ENCODE peak calls at places on chromosomes 11 and 22, in nine cellular contexts. One of them, this sample, is unnamed.

GRCh38 chr11:21774212-21774611 is 418.7 kb upstream of the ANO5 start:
- DNase-seq in AG10803: no peak
- DNase-seq in natural killer cell: no peak
- DNase-seq in tibial nerve: no peak
- DNase-seq in psoas muscle: peak; percentile 31
- DNase-seq in lower leg skin: no peak
- DNase-seq in epithelial cell of esophagus: no peak
- DNase-seq in esophagus squamous epithelium: no peak
- DNase-seq in CD4-positive, alpha-beta T cell: no peak
- DNase-seq in this sample: no peak

GRCh38 chr22:22569218-22569617 is 10.2 kb upstream of the PRAME start:
- DNase-seq in AG10803: no peak
- DNase-seq in natural killer cell: no peak
- DNase-seq in tibial nerve: no peak
- DNase-seq in psoas muscle: no peak
- DNase-seq in lower leg skin: no peak
- DNase-seq in epithelial cell of esophagus: no peak
- DNase-seq in esophagus squamous epithelium: no peak
- DNase-seq in CD4-positive, alpha-beta T cell: no peak
- DNase-seq in this sample: no peak

GRCh38 chr11:121035169-121035755 is 11.4 kb downstream of the TBCEL start:
- DNase-seq in AG10803: peak; percentile 37
- DNase-seq in natural killer cell: no peak
- DNase-seq in tibial nerve: no peak
- DNase-seq in psoas muscle: no peak
- DNase-seq in lower leg skin: no peak
- DNase-seq in epithelial cell of esophagus: no peak
- DNase-seq in esophagus squamous epithelium: no peak
- DNase-seq in CD4-positive, alpha-beta T cell: no peak
- DNase-seq in this sample: no peak

GRCh38 chr11:11171285-11171684 is 181.8 kb downstream of the CSNK2A3 start:
- DNase-seq in AG10803: no peak
- DNase-seq in natural killer cell: no peak
- DNase-seq in tibial nerve: no peak
- DNase-seq in psoas muscle: no peak
- DNase-seq in lower leg skin: no peak
- DNase-seq in epithelial cell of esophagus: no peak
- DNase-seq in esophagus squamous epithelium: no peak
- DNase-seq in CD4-positive, alpha-beta T cell: no peak
- DNase-seq in this sample: no peak

GRCh38 chr11:69074375-69074774 is 25.6 kb downstream of the TPCN2 start:
- DNase-seq in AG10803: no peak
- DNase-seq in natural killer cell: no peak
- DNase-seq in tibial nerve: no peak
- DNase-seq in psoas muscle: no peak
- DNase-seq in lower leg skin: no peak
- DNase-seq in epithelial cell of esophagus: no peak
- DNase-seq in esophagus squamous epithelium: no peak
- DNase-seq in CD4-positive, alpha-beta T cell: no peak
- DNase-seq in this sample: no peak

GRCh38 chr22:49527611-49528419 is 299.9 kb downstream of the BRD1 start:
- DNase-seq in AG10803: no peak
- DNase-seq in natural killer cell: no peak
- DNase-seq in tibial nerve: no peak
- DNase-seq in psoas muscle: no peak
- DNase-seq in lower leg skin: no peak
- DNase-seq in epithelial cell of esophagus: no peak
- DNase-seq in esophagus squamous epithelium: no peak
- DNase-seq in CD4-positive, alpha-beta T cell: no peak
- DNase-seq in this sample: no peak

GRCh38 chr11:73194593-73194992 is 23.5 kb upstream of the P2RY2 start:
- DNase-seq in AG10803: no peak
- DNase-seq in natural killer cell: no peak
- DNase-seq in tibial nerve: no peak
- DNase-seq in psoas muscle: no peak
- DNase-seq in lower leg skin: peak; percentile 62
- DNase-seq in epithelial cell of esophagus: peak; percentile 93
- DNase-seq in esophagus squamous epithelium: no peak
- DNase-seq in CD4-positive, alpha-beta T cell: no peak
- DNase-seq in this sample: no peak

GRCh38 chr11:61054513-61054912 is 47.8 kb upstream of the CD5 start:
- DNase-seq in AG10803: no peak
- DNase-seq in natural killer cell: no peak
- DNase-seq in tibial nerve: no peak
- DNase-seq in psoas muscle: no peak
- DNase-seq in lower leg skin: no peak
- DNase-seq in epithelial cell of esophagus: no peak
- DNase-seq in esophagus squamous epithelium: no peak
- DNase-seq in CD4-positive, alpha-beta T cell: no peak
- DNase-seq in this sample: no peak

GRCh38 chr11:34029176-34029575 is 22.4 kb upstream of the CAPRIN1 start:
- DNase-seq in AG10803: no peak
- DNase-seq in natural killer cell: no peak
- DNase-seq in tibial nerve: no peak
- DNase-seq in psoas muscle: no peak
- DNase-seq in lower leg skin: peak; percentile 51
- DNase-seq in epithelial cell of esophagus: peak; percentile 22
- DNase-seq in esophagus squamous epithelium: no peak
- DNase-seq in CD4-positive, alpha-beta T cell: no peak
- DNase-seq in this sample: no peak

GRCh38 chr11:43830928-43831440 is 49.6 kb upstream of the ALKBH3 start:
- DNase-seq in AG10803: peak; percentile 99
- DNase-seq in natural killer cell: no peak
- DNase-seq in tibial nerve: no peak
- DNase-seq in psoas muscle: peak; percentile 30
- DNase-seq in lower leg skin: no peak
- DNase-seq in epithelial cell of esophagus: peak; percentile 99
- DNase-seq in esophagus squamous epithelium: no peak
- DNase-seq in CD4-positive, alpha-beta T cell: no peak
- DNase-seq in this sample: peak; percentile 55

GRCh38 chr11:17352925-17353227 is 1.3 kb downstream of the NCR3LG1 start:
- DNase-seq in AG10803: peak; percentile 31
- DNase-seq in natural killer cell: peak; percentile 36
- DNase-seq in tibial nerve: no peak
- DNase-seq in psoas muscle: peak; percentile 37
- DNase-seq in lower leg skin: peak; percentile 23
- DNase-seq in epithelial cell of esophagus: peak; percentile 49
- DNase-seq in esophagus squamous epithelium: no peak
- DNase-seq in CD4-positive, alpha-beta T cell: no peak
- DNase-seq in this sample: no peak

GRCh38 chr11:14242198-14242597 is 116.8 kb downstream of the RRAS2 start:
- DNase-seq in AG10803: no peak
- DNase-seq in natural killer cell: no peak
- DNase-seq in tibial nerve: no peak
- DNase-seq in psoas muscle: no peak
- DNase-seq in lower leg skin: no peak
- DNase-seq in epithelial cell of esophagus: no peak
- DNase-seq in esophagus squamous epithelium: no peak
- DNase-seq in CD4-positive, alpha-beta T cell: no peak
- DNase-seq in this sample: no peak

GRCh38 chr11:117303101-117303500 is 12.0 kb downstream of the BACE1-AS start:
- DNase-seq in AG10803: no peak
- DNase-seq in natural killer cell: no peak
- DNase-seq in tibial nerve: no peak
- DNase-seq in psoas muscle: no peak
- DNase-seq in lower leg skin: no peak
- DNase-seq in epithelial cell of esophagus: no peak
- DNase-seq in esophagus squamous epithelium: no peak
- DNase-seq in CD4-positive, alpha-beta T cell: no peak
- DNase-seq in this sample: no peak

GRCh38 chr11:65859812-65860277 is 388 bp upstream of the MUS81 start:
- DNase-seq in AG10803: no peak
- DNase-seq in natural killer cell: no peak
- DNase-seq in tibial nerve: no peak
- DNase-seq in psoas muscle: no peak
- DNase-seq in lower leg skin: no peak
- DNase-seq in epithelial cell of esophagus: no peak
- DNase-seq in esophagus squamous epithelium: no peak
- DNase-seq in CD4-positive, alpha-beta T cell: no peak
- DNase-seq in this sample: no peak

DNA sequence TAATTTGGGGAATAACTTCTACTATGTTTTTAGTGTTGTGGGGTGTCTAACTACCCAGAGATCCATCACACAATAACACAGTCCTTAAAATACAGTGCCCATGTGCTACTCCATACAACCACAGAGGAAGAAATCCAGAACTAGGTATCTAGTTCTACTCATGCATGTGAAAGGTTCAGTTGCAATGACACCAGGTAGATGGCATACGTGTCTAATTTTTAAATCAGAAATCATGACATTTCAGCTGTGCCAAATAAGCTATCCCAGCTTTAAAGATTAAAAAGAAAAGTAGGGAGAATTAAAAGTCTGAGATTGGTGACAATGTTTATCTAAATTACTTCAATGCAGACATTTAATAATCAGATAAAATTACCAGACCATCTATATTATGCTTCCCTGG is 122.2 kb downstream of the CD44 start:
- DNase-seq in AG10803: no peak
- DNase-seq in natural killer cell: no peak
- DNase-seq in tibial nerve: no peak
- DNase-seq in psoas muscle: no peak
- DNase-seq in lower leg skin: no peak
- DNase-seq in epithelial cell of esophagus: no peak
- DNase-seq in esophagus squamous epithelium: no peak
- DNase-seq in CD4-positive, alpha-beta T cell: no peak
- DNase-seq in this sample: no peak
- TF ChIP-seq CTCF in AG10803: no peak
- TF ChIP-seq CTCF in natural killer cell: no peak
- TF ChIP-seq CTCF in tibial nerve: no peak
- TF ChIP-seq CTCF in psoas muscle: no peak
- TF ChIP-seq CTCF in lower leg skin: no peak
- TF ChIP-seq CTCF in epithelial cell of esophagus: no peak
- TF ChIP-seq CTCF in esophagus squamous epithelium: peak; percentile 27
- TF ChIP-seq CTCF in CD4-positive, alpha-beta T cell: no peak
- TF ChIP-seq CTCF in this sample: no peak

GRCh38 chr11:113073290-113073953 is 112.2 kb downstream of the NCAM1 start:
- DNase-seq in AG10803: peak; percentile 8
- DNase-seq in natural killer cell: no peak
- DNase-seq in tibial nerve: no peak
- DNase-seq in psoas muscle: no peak
- DNase-seq in lower leg skin: no peak
- DNase-seq in epithelial cell of esophagus: no peak
- DNase-seq in esophagus squamous epithelium: no peak
- DNase-seq in CD4-positive, alpha-beta T cell: no peak
- DNase-seq in this sample: no peak

GRCh38 chr11:113082501-113082900 is 121.3 kb downstream of the NCAM1 start:
- DNase-seq in AG10803: no peak
- DNase-seq in natural killer cell: no peak
- DNase-seq in tibial nerve: no peak
- DNase-seq in psoas muscle: no peak
- DNase-seq in lower leg skin: no peak
- DNase-seq in epithelial cell of esophagus: peak; percentile 6
- DNase-seq in esophagus squamous epithelium: no peak
- DNase-seq in CD4-positive, alpha-beta T cell: no peak
- DNase-seq in this sample: no peak

DNA sequence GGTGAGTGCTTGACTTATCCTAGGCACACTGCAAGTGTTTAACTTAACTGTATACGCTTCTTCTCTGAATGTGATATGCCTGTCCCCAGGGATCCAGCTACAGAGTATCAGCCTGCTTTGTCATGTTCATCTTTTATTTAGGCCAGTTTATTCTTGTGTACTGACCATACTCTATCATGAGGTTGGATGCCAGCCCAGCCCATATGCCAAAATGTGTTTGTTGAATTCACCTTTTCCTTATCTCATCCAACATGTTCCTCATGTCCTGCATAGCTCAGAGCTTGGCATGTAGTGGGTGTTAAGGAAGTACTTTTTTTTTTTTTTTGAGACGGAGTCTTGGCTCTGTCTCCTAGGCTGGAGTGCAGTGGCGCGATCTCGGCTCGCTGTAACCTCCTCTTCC is 116.2 kb downstream of the NCAM1 start:
- DNase-seq in AG10803: no peak
- DNase-seq in natural killer cell: no peak
- DNase-seq in tibial nerve: no peak
- DNase-seq in psoas muscle: no peak
- DNase-seq in lower leg skin: no peak
- DNase-seq in epithelial cell of esophagus: no peak
- DNase-seq in esophagus squamous epithelium: no peak
- DNase-seq in CD4-positive, alpha-beta T cell: no peak
- DNase-seq in this sample: no peak
- TF ChIP-seq CTCF in AG10803: no peak
- TF ChIP-seq CTCF in natural killer cell: no peak
- TF ChIP-seq CTCF in tibial nerve: no peak
- TF ChIP-seq CTCF in psoas muscle: no peak
- TF ChIP-seq CTCF in lower leg skin: no peak
- TF ChIP-seq CTCF in epithelial cell of esophagus: no peak
- TF ChIP-seq CTCF in esophagus squamous epithelium: no peak
- TF ChIP-seq CTCF in CD4-positive, alpha-beta T cell: no peak
- TF ChIP-seq CTCF in this sample: no peak

GRCh38 chr11:123478352-123478986 is 48.4 kb downstream of the GRAMD1B start:
- DNase-seq in AG10803: peak; percentile 83
- DNase-seq in natural killer cell: no peak
- DNase-seq in tibial nerve: no peak
- DNase-seq in psoas muscle: peak; percentile 30
- DNase-seq in lower leg skin: peak; percentile 22
- DNase-seq in epithelial cell of esophagus: peak; percentile 75
- DNase-seq in esophagus squamous epithelium: no peak
- DNase-seq in CD4-positive, alpha-beta T cell: peak; percentile 10
- DNase-seq in this sample: peak; percentile 54
- TF ChIP-seq CTCF in AG10803: peak; percentile 71
- TF ChIP-seq CTCF in natural killer cell: peak; percentile 77
- TF ChIP-seq CTCF in tibial nerve: peak; percentile 72
- TF ChIP-seq CTCF in psoas muscle: peak; percentile 75
- TF ChIP-seq CTCF in lower leg skin: no peak
- TF ChIP-seq CTCF in epithelial cell of esophagus: peak; percentile 57
- TF ChIP-seq CTCF in esophagus squamous epithelium: peak; percentile 77
- TF ChIP-seq CTCF in CD4-positive, alpha-beta T cell: peak; percentile 88
- TF ChIP-seq CTCF in this sample: peak; percentile 86

DNA sequence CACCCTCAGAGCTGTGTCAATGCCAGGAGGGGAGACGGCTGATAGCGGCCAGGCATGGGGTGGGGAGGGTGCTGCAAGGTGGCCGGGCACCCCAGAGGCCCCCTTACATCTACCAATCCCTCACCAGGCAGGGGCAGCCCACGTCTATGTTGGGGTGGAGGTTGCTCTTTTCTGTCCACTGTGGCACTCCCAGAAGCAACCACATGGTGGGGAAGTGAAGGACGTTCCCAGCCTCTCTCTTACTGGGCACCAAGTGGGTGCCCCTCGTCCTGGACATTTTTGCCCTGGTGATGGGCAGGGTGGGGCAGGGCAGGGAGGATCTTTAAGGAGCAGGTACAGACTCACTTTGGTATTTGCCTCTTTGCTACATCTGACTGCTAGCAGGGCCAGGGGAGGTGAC is 47.5 kb downstream of the NECTIN1 start:
- DNase-seq in AG10803: no peak
- DNase-seq in natural killer cell: no peak
- DNase-seq in tibial nerve: no peak
- DNase-seq in psoas muscle: no peak
- DNase-seq in lower leg skin: no peak
- DNase-seq in epithelial cell of esophagus: no peak
- DNase-seq in esophagus squamous epithelium: no peak
- DNase-seq in CD4-positive, alpha-beta T cell: no peak
- DNase-seq in this sample: no peak
- TF ChIP-seq CTCF in AG10803: peak; percentile 7
- TF ChIP-seq CTCF in natural killer cell: no peak
- TF ChIP-seq CTCF in tibial nerve: no peak
- TF ChIP-seq CTCF in psoas muscle: no peak
- TF ChIP-seq CTCF in lower leg skin: no peak
- TF ChIP-seq CTCF in epithelial cell of esophagus: peak; percentile 42
- TF ChIP-seq CTCF in esophagus squamous epithelium: peak; percentile 48
- TF ChIP-seq CTCF in CD4-positive, alpha-beta T cell: no peak
- TF ChIP-seq CTCF in this sample: peak; percentile 18